ENCODE peak calls at places on chromosome 22, in eight cellular contexts. One of them, this sample, is unnamed. For H3K9me3, the result is how much of the 10 kb centered on the place peaks cover.

GRCh38 chr22:17569971-17570511 is 6.7 kb downstream of the SLC25A18 start:
- DNase-seq in colonic mucosa: no peak
- DNase-seq in fibroblast of lung: peak
- DNase-seq in kidney: peak
- DNase-seq in heart left ventricle: no peak
- DNase-seq in WERI-Rb-1: no peak
- DNase-seq in OCI-LY7: no peak
- DNase-seq in H9: peak
- DNase-seq in this sample: no peak

GRCh38 chr22:46895753-46896152 is 133.3 kb downstream of the TBC1D22A start:
- DNase-seq in colonic mucosa: no peak
- DNase-seq in fibroblast of lung: no peak
- DNase-seq in kidney: peak
- DNase-seq in heart left ventricle: no peak
- DNase-seq in WERI-Rb-1: no peak
- DNase-seq in OCI-LY7: no peak
- DNase-seq in H9: no peak
- DNase-seq in this sample: no peak

GRCh38 chr22:22318723-22319465 is 74.3 kb downstream of the VPREB1 start:
- DNase-seq in colonic mucosa: no peak
- DNase-seq in fibroblast of lung: no peak
- DNase-seq in kidney: no peak
- DNase-seq in heart left ventricle: no peak
- DNase-seq in WERI-Rb-1: no peak
- DNase-seq in OCI-LY7: no peak
- DNase-seq in H9: no peak
- DNase-seq in this sample: no peak

GRCh38 chr22:38398609-38399401 is 56.2 kb downstream of the KCNJ4 start:
- DNase-seq in colonic mucosa: peak
- DNase-seq in fibroblast of lung: peak
- DNase-seq in kidney: peak
- DNase-seq in heart left ventricle: peak
- DNase-seq in WERI-Rb-1: peak
- DNase-seq in OCI-LY7: peak
- DNase-seq in H9: peak
- DNase-seq in this sample: peak

GRCh38 chr22:17753401-17753989 is 20.8 kb downstream of the BID start:
- DNase-seq in colonic mucosa: no peak
- DNase-seq in fibroblast of lung: peak
- DNase-seq in kidney: no peak
- DNase-seq in heart left ventricle: no peak
- DNase-seq in WERI-Rb-1: no peak
- DNase-seq in OCI-LY7: no peak
- DNase-seq in H9: no peak
- DNase-seq in this sample: no peak

GRCh38 chr22:21641417-21641794 is 696 bp upstream of the SDF2L1 start:
- DNase-seq in colonic mucosa: peak
- DNase-seq in fibroblast of lung: peak
- DNase-seq in kidney: peak
- DNase-seq in heart left ventricle: no peak
- DNase-seq in WERI-Rb-1: peak
- DNase-seq in OCI-LY7: no peak
- DNase-seq in H9: peak
- DNase-seq in this sample: no peak

GRCh38 chr22:39920134-39920743 is 19.4 kb downstream of the GRAP2 start:
- DNase-seq in colonic mucosa: no peak
- DNase-seq in fibroblast of lung: no peak
- DNase-seq in kidney: no peak
- DNase-seq in heart left ventricle: no peak
- DNase-seq in WERI-Rb-1: no peak
- DNase-seq in OCI-LY7: no peak
- DNase-seq in H9: no peak
- DNase-seq in this sample: no peak

GRCh38 chr22:21042978-21043855 is 2.5 kb upstream of the LRRC74B start:
- DNase-seq in colonic mucosa: peak
- DNase-seq in fibroblast of lung: no peak
- DNase-seq in kidney: no peak
- DNase-seq in heart left ventricle: no peak
- DNase-seq in WERI-Rb-1: no peak
- DNase-seq in OCI-LY7: no peak
- DNase-seq in H9: no peak
- DNase-seq in this sample: no peak

GRCh38 chr22:22565991-22566390 is 6.9 kb upstream of the PRAME start:
- DNase-seq in colonic mucosa: no peak
- DNase-seq in fibroblast of lung: peak
- DNase-seq in kidney: no peak
- DNase-seq in heart left ventricle: no peak
- DNase-seq in WERI-Rb-1: no peak
- DNase-seq in OCI-LY7: no peak
- DNase-seq in H9: no peak
- DNase-seq in this sample: no peak

GRCh38 chr22:44428941-44429615 is 69.0 kb downstream of the RTL6 start:
- DNase-seq in colonic mucosa: no peak
- DNase-seq in fibroblast of lung: no peak
- DNase-seq in kidney: peak
- DNase-seq in heart left ventricle: no peak
- DNase-seq in WERI-Rb-1: no peak
- DNase-seq in OCI-LY7: no peak
- DNase-seq in H9: peak
- DNase-seq in this sample: no peak

GRCh38 chr22:38724926-38725571 is 19.3 kb downstream of the GTPBP1 start:
- DNase-seq in colonic mucosa: no peak
- DNase-seq in fibroblast of lung: peak
- DNase-seq in kidney: no peak
- DNase-seq in heart left ventricle: no peak
- DNase-seq in WERI-Rb-1: no peak
- DNase-seq in OCI-LY7: peak
- DNase-seq in H9: no peak
- DNase-seq in this sample: no peak

GRCh38 chr22:27110985-27111451 is 453.6 kb downstream of the MIAT start:
- DNase-seq in colonic mucosa: no peak
- DNase-seq in fibroblast of lung: no peak
- DNase-seq in kidney: no peak
- DNase-seq in heart left ventricle: no peak
- DNase-seq in WERI-Rb-1: peak
- DNase-seq in OCI-LY7: no peak
- DNase-seq in H9: peak
- DNase-seq in this sample: no peak

GRCh38 chr22:20203142-20204099 is 52.6 kb upstream of the CCDC188 start:
- DNase-seq in colonic mucosa: no peak
- DNase-seq in fibroblast of lung: peak
- DNase-seq in kidney: no peak
- DNase-seq in heart left ventricle: peak
- DNase-seq in WERI-Rb-1: peak
- DNase-seq in OCI-LY7: no peak
- DNase-seq in H9: peak
- DNase-seq in this sample: no peak

GRCh38 chr22:22703715-22704114 is 59.3 kb downstream of the GGTLC2 start:
- DNase-seq in colonic mucosa: no peak
- DNase-seq in fibroblast of lung: peak
- DNase-seq in kidney: no peak
- DNase-seq in heart left ventricle: no peak
- DNase-seq in WERI-Rb-1: no peak
- DNase-seq in OCI-LY7: no peak
- DNase-seq in H9: no peak
- DNase-seq in this sample: no peak

GRCh38 chr22:41001722-41002122 is 50.5 kb downstream of the RBX1 start:
- DNase-seq in colonic mucosa: no peak
- DNase-seq in fibroblast of lung: peak
- DNase-seq in kidney: no peak
- DNase-seq in heart left ventricle: no peak
- DNase-seq in WERI-Rb-1: no peak
- DNase-seq in OCI-LY7: no peak
- DNase-seq in H9: no peak
- DNase-seq in this sample: no peak

GRCh38 chr22:38327805-38328204 is 10.6 kb upstream of the CSNK1E start:
- DNase-seq in colonic mucosa: no peak
- DNase-seq in fibroblast of lung: peak
- DNase-seq in kidney: no peak
- DNase-seq in heart left ventricle: no peak
- DNase-seq in WERI-Rb-1: no peak
- DNase-seq in OCI-LY7: no peak
- DNase-seq in H9: no peak
- DNase-seq in this sample: no peak

GRCh38 chr22:39457047-39457545 is 284 bp downstream of the MGAT3 start:
- DNase-seq in colonic mucosa: no peak
- DNase-seq in fibroblast of lung: no peak
- DNase-seq in kidney: no peak
- DNase-seq in heart left ventricle: no peak
- DNase-seq in WERI-Rb-1: no peak
- DNase-seq in OCI-LY7: no peak
- DNase-seq in H9: no peak
- DNase-seq in this sample: no peak

GRCh38 chr22:40654522-40655167 is 18.1 kb upstream of the MRTFA start:
- DNase-seq in colonic mucosa: no peak
- DNase-seq in fibroblast of lung: peak
- DNase-seq in kidney: no peak
- DNase-seq in heart left ventricle: peak
- DNase-seq in WERI-Rb-1: peak
- DNase-seq in OCI-LY7: no peak
- DNase-seq in H9: peak
- DNase-seq in this sample: no peak

GRCh38 chr22:44304354-44304753 is 8.4 kb downstream of the SHISAL1 start:
- DNase-seq in colonic mucosa: no peak
- DNase-seq in fibroblast of lung: no peak
- DNase-seq in kidney: no peak
- DNase-seq in heart left ventricle: no peak
- DNase-seq in WERI-Rb-1: peak
- DNase-seq in OCI-LY7: no peak
- DNase-seq in H9: no peak
- DNase-seq in this sample: no peak

GRCh38 chr22:31995046-31995445 is 48.0 kb upstream of the SLC5A1 start:
- DNase-seq in colonic mucosa: no peak
- DNase-seq in fibroblast of lung: no peak
- DNase-seq in kidney: no peak
- DNase-seq in heart left ventricle: no peak
- DNase-seq in WERI-Rb-1: no peak
- DNase-seq in OCI-LY7: peak
- DNase-seq in H9: no peak
- DNase-seq in this sample: no peak

GRCh38 chr22:39312410-39312809 is 7.0 kb downstream of the RPL3 start:
- DNase-seq in colonic mucosa: no peak
- DNase-seq in fibroblast of lung: no peak
- DNase-seq in kidney: no peak
- DNase-seq in heart left ventricle: no peak
- DNase-seq in WERI-Rb-1: no peak
- DNase-seq in OCI-LY7: no peak
- DNase-seq in H9: peak
- DNase-seq in this sample: no peak

GRCh38 chr22:50522806-50523438 is 2.5 kb downstream of the SCO2 start:
- DNase-seq in colonic mucosa: no peak
- DNase-seq in fibroblast of lung: no peak
- DNase-seq in kidney: peak
- DNase-seq in heart left ventricle: no peak
- DNase-seq in WERI-Rb-1: no peak
- DNase-seq in OCI-LY7: no peak
- DNase-seq in H9: no peak
- DNase-seq in this sample: no peak

GRCh38 chr22:50524664-50525103 is 714 bp downstream of the SCO2 start:
- DNase-seq in colonic mucosa: peak
- DNase-seq in fibroblast of lung: no peak
- DNase-seq in kidney: no peak
- DNase-seq in heart left ventricle: no peak
- DNase-seq in WERI-Rb-1: no peak
- DNase-seq in OCI-LY7: peak
- DNase-seq in H9: no peak
- DNase-seq in this sample: no peak

GRCh38 chr22:50523806-50524663 is 1.4 kb downstream of the SCO2 start:
- DNase-seq in colonic mucosa: peak
- DNase-seq in fibroblast of lung: no peak
- DNase-seq in kidney: peak
- DNase-seq in heart left ventricle: no peak
- DNase-seq in WERI-Rb-1: no peak
- DNase-seq in OCI-LY7: no peak
- DNase-seq in H9: no peak
- DNase-seq in this sample: no peak

GRCh38 chr22:50522208-50522805 is 3.1 kb downstream of the SCO2 start:
- DNase-seq in colonic mucosa: no peak
- DNase-seq in fibroblast of lung: no peak
- DNase-seq in kidney: no peak
- DNase-seq in heart left ventricle: no peak
- DNase-seq in WERI-Rb-1: no peak
- DNase-seq in OCI-LY7: no peak
- DNase-seq in H9: no peak
- DNase-seq in this sample: no peak

GRCh38 chr22:50523458-50523805 is 2.0 kb downstream of the SCO2 start:
- DNase-seq in colonic mucosa: no peak
- DNase-seq in fibroblast of lung: no peak
- DNase-seq in kidney: no peak
- DNase-seq in heart left ventricle: no peak
- DNase-seq in WERI-Rb-1: no peak
- DNase-seq in OCI-LY7: no peak
- DNase-seq in H9: no peak
- DNase-seq in this sample: no peak
- H3K27ac ChIP-seq in colonic mucosa: peak
- H3K27ac ChIP-seq in fibroblast of lung: no peak
- H3K27ac ChIP-seq in kidney: no peak
- H3K27ac ChIP-seq in heart left ventricle: no peak
- H3K27ac ChIP-seq in WERI-Rb-1: peak
- H3K27ac ChIP-seq in OCI-LY7: no peak
- H3K27ac ChIP-seq in H9: no peak
- H3K27ac ChIP-seq in this sample: no peak

DNA sequence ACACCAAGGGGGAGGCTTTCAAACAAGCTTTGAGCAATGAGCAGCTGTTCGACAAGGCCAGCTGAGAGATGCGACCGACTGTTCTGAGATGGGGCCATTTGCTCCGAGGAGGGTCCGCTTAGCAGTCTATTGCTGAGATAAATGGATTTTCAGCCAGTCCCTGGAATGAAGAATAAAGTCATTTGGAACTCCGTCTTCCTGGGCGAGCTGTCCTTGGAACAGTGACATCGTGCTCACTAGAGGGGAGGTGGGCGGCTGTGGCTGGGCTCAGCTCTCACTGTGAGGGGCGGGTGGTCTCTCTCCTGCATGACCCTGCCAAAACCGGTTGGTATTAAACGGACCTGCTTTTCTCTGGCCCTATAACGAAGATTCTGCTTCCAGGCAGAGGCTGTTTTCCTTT is 537.4 kb downstream of the BRD1 start:
- DNase-seq in colonic mucosa: no peak
- DNase-seq in fibroblast of lung: no peak
- DNase-seq in kidney: no peak
- DNase-seq in heart left ventricle: no peak
- DNase-seq in WERI-Rb-1: no peak
- DNase-seq in OCI-LY7: no peak
- DNase-seq in H9: peak
- DNase-seq in this sample: no peak
- H3K9me3 ChIP-seq in colonic mucosa: under half
- H3K9me3 ChIP-seq in fibroblast of lung: under half
- H3K9me3 ChIP-seq in kidney: under half
- H3K9me3 ChIP-seq in heart left ventricle: under half
- H3K9me3 ChIP-seq in WERI-Rb-1: under half
- H3K9me3 ChIP-seq in OCI-LY7: under half
- H3K9me3 ChIP-seq in H9: under half
- H3K9me3 ChIP-seq in this sample: under half

GRCh38 chr22:19179472-19180048 is 1.0 kb upstream of the SLC25A1 start:
- DNase-seq in colonic mucosa: peak
- DNase-seq in fibroblast of lung: peak
- DNase-seq in kidney: peak
- DNase-seq in heart left ventricle: peak
- DNase-seq in WERI-Rb-1: peak
- DNase-seq in OCI-LY7: peak
- DNase-seq in H9: peak
- DNase-seq in this sample: no peak
- H3K27ac ChIP-seq in colonic mucosa: peak
- H3K27ac ChIP-seq in fibroblast of lung: peak
- H3K27ac ChIP-seq in kidney: peak
- H3K27ac ChIP-seq in heart left ventricle: peak
- H3K27ac ChIP-seq in WERI-Rb-1: peak
- H3K27ac ChIP-seq in OCI-LY7: peak
- H3K27ac ChIP-seq in H9: no peak
- H3K27ac ChIP-seq in this sample: peak

GRCh38 chr22:45493286-45493771 is 9.4 kb upstream of the FBLN1 start:
- DNase-seq in colonic mucosa: no peak
- DNase-seq in fibroblast of lung: peak
- DNase-seq in kidney: peak
- DNase-seq in heart left ventricle: no peak
- DNase-seq in WERI-Rb-1: no peak
- DNase-seq in OCI-LY7: no peak
- DNase-seq in H9: no peak
- DNase-seq in this sample: no peak
- H3K9me3 ChIP-seq in colonic mucosa: under half
- H3K9me3 ChIP-seq in fibroblast of lung: under half
- H3K9me3 ChIP-seq in kidney: under half
- H3K9me3 ChIP-seq in heart left ventricle: under half
- H3K9me3 ChIP-seq in WERI-Rb-1: under half
- H3K9me3 ChIP-seq in OCI-LY7: under half
- H3K9me3 ChIP-seq in H9: under half
- H3K9me3 ChIP-seq in this sample: under half

This sample was measured in CD4-positive, alpha-beta T cell.